ENCODE peak calls at places on chromosomes 13 and 19, in four cellular contexts. One of them, this sample, is unnamed.

GRCh38 chr19:17319473-17320238 is 10.3 kb downstream of the DDA1 start:
- DNase-seq in tibial artery: no peak
- DNase-seq in neural progenitor cell: no peak
- DNase-seq in progenitor cell of endocrine pancreas: no peak
- DNase-seq in this sample: no peak

GRCh38 chr19:19627716-19628498 is at the start of gene LPAR2:
- DNase-seq in tibial artery: no peak
- DNase-seq in neural progenitor cell: peak; percentile 86
- DNase-seq in progenitor cell of endocrine pancreas: peak; percentile 71
- DNase-seq in this sample: peak; percentile 76

GRCh38 chr19:11435833-11436313 is 438 bp downstream of the PRKCSH start:
- DNase-seq in tibial artery: no peak
- DNase-seq in neural progenitor cell: peak; percentile 55
- DNase-seq in progenitor cell of endocrine pancreas: no peak
- DNase-seq in this sample: no peak

GRCh38 chr19:6772028-6772865 is at the start of gene VAV1:
- DNase-seq in tibial artery: no peak
- DNase-seq in neural progenitor cell: no peak
- DNase-seq in progenitor cell of endocrine pancreas: no peak
- DNase-seq in this sample: peak; percentile 72

GRCh38 chr19:33690461-33691427 is 69.0 kb downstream of the CHST8 start:
- DNase-seq in tibial artery: peak; percentile 40
- DNase-seq in neural progenitor cell: no peak
- DNase-seq in progenitor cell of endocrine pancreas: no peak
- DNase-seq in this sample: no peak

GRCh38 chr13:83333614-83334388 is 548.5 kb downstream of the SLITRK1 start:
- DNase-seq in tibial artery: no peak
- DNase-seq in neural progenitor cell: no peak
- DNase-seq in progenitor cell of endocrine pancreas: no peak
- DNase-seq in this sample: no peak

GRCh38 chr19:3793799-3794198 is 7.6 kb upstream of the MATK start:
- DNase-seq in tibial artery: no peak
- DNase-seq in neural progenitor cell: no peak
- DNase-seq in progenitor cell of endocrine pancreas: no peak
- DNase-seq in this sample: no peak

GRCh38 chr19:57566396-57567256 is 7.0 kb upstream of the ZNF550 start:
- DNase-seq in tibial artery: no peak
- DNase-seq in neural progenitor cell: peak; percentile 40
- DNase-seq in progenitor cell of endocrine pancreas: no peak
- DNase-seq in this sample: no peak

GRCh38 chr13:57631607-57632275 is at the start of gene PCDH17:
- DNase-seq in tibial artery: peak; percentile 70
- DNase-seq in neural progenitor cell: peak; percentile 70
- DNase-seq in progenitor cell of endocrine pancreas: peak; percentile 14
- DNase-seq in this sample: no peak

GRCh38 chr19:46344363-46344762 is 2.5 kb upstream of the PPP5C start:
- DNase-seq in tibial artery: no peak
- DNase-seq in neural progenitor cell: no peak
- DNase-seq in progenitor cell of endocrine pancreas: no peak
- DNase-seq in this sample: no peak

GRCh38 chr13:99892866-99893504 is 78.6 kb downstream of the ZIC5 start:
- DNase-seq in tibial artery: no peak
- DNase-seq in neural progenitor cell: peak; percentile 42
- DNase-seq in progenitor cell of endocrine pancreas: no peak
- DNase-seq in this sample: no peak

GRCh38 chr13:110305949-110306339 is 1.0 kb downstream of the COL4A1 start:
- DNase-seq in tibial artery: peak; percentile 60
- DNase-seq in neural progenitor cell: no peak
- DNase-seq in progenitor cell of endocrine pancreas: no peak
- DNase-seq in this sample: no peak

GRCh38 chr19:43290568-43291359 is 21.4 kb upstream of the PSG9 start:
- DNase-seq in tibial artery: no peak
- DNase-seq in neural progenitor cell: no peak
- DNase-seq in progenitor cell of endocrine pancreas: no peak
- DNase-seq in this sample: no peak

GRCh38 chr19:19111138-19111835 is 27.0 kb downstream of the TMEM161A start:
- DNase-seq in tibial artery: no peak
- DNase-seq in neural progenitor cell: no peak
- DNase-seq in progenitor cell of endocrine pancreas: no peak
- DNase-seq in this sample: no peak

GRCh38 chr13:23868521-23868920 is 20.7 kb downstream of the MIPEP start:
- DNase-seq in tibial artery: no peak
- DNase-seq in neural progenitor cell: no peak
- DNase-seq in progenitor cell of endocrine pancreas: no peak
- DNase-seq in this sample: no peak

GRCh38 chr19:24029941-24030636 is 56.9 kb upstream of the ZNF254 start:
- DNase-seq in tibial artery: no peak
- DNase-seq in neural progenitor cell: no peak
- DNase-seq in progenitor cell of endocrine pancreas: no peak
- DNase-seq in this sample: no peak

GRCh38 chr13:105442941-105443340 is 1092.5 kb downstream of the EFNB2 start:
- DNase-seq in tibial artery: no peak
- DNase-seq in neural progenitor cell: no peak
- DNase-seq in progenitor cell of endocrine pancreas: no peak
- DNase-seq in this sample: no peak

GRCh38 chr19:45607071-45608029 is 5.3 kb upstream of the GPR4 start:
- DNase-seq in tibial artery: peak; percentile 83
- DNase-seq in neural progenitor cell: peak; percentile 89
- DNase-seq in progenitor cell of endocrine pancreas: peak; percentile 71
- DNase-seq in this sample: peak; percentile 12

GRCh38 chr19:19385900-19386339 is 19.6 kb upstream of the GATAD2A start:
- DNase-seq in tibial artery: no peak
- DNase-seq in neural progenitor cell: no peak
- DNase-seq in progenitor cell of endocrine pancreas: no peak
- DNase-seq in this sample: peak; percentile 36